ENCODE peak calls at places on chromosomes 1 and 21, in ten cellular contexts. C is midbrain; I is ELR; Z is stimulated activated CD8-positive, alpha-beta memory T cell treated with anti-CD3 and anti-CD28 coated beads, Interleukin-4, amount 100 ng/mL, for 1 hour; O is endothelial cell; E is GM13977; T is activated CD4-positive, CD25-positive, alpha-beta regulatory T cell; M is left ventricle myocardium inferior; R is foreskin fibroblast; N is HAP-1. W is an unnamed sample.

GRCh38 chr21:38402795-38403194 is 95.5 kb downstream of the ERG start:
- DNase-seq in C (no peak), I (no peak), Z (no peak), O (no peak), E (no peak), T (no peak), M (no peak), R (no peak), N (no peak), W (no peak)

GRCh38 chr21:44846485-44847260 is 26.8 kb downstream of the PTTG1IP start:
- DNase-seq in C (peak), I (peak), Z (no peak), O (no peak), E (peak), T (no peak), M (peak), R (peak), N (peak), W (peak)

GRCh38 chr21:37837381-37837780 is 78.9 kb downstream of the KCNJ6 start:
- DNase-seq in C (no peak), I (no peak), Z (no peak), O (no peak), E (no peak), T (no peak), M (no peak), R (no peak), N (no peak), W (no peak)

GRCh38 chr1:65044411-65044810 is 78.1 kb upstream of the JAK1 start:
- DNase-seq in C (no peak), I (no peak), Z (no peak), O (no peak), E (no peak), T (no peak), M (no peak), R (no peak), N (no peak), W (no peak)

GRCh38 chr21:36454079-36454478 is 25.8 kb downstream of the CLDN14 start:
- DNase-seq in C (no peak), I (no peak), Z (no peak), O (no peak), E (no peak), T (no peak), M (no peak), R (no peak), N (no peak), W (no peak)

GRCh38 chr1:237133921-237134320 is 91.9 kb downstream of the RYR2 start:
- DNase-seq in C (no peak), I (no peak), Z (no peak), O (no peak), E (no peak), T (no peak), M (no peak), R (no peak), N (no peak), W (no peak)

GRCh38 chr1:63124666-63125191 is 197.6 kb upstream of the FOXD3 start:
- DNase-seq in C (peak), I (peak), Z (no peak), O (no peak), E (peak), T (no peak), M (no peak), R (peak), N (no peak), W (peak)

GRCh38 chr1:89104687-89105086 is 21.2 kb downstream of the GBP2 start:
- DNase-seq in C (no peak), I (no peak), Z (no peak), O (no peak), E (no peak), T (no peak), M (no peak), R (no peak), N (no peak), W (no peak)

GRCh38 chr1:168923521-168924136 is 182.9 kb upstream of the ATP1B1 start:
- DNase-seq in C (no peak), I (no peak), Z (no peak), O (no peak), E (no peak), T (no peak), M (no peak), R (no peak), N (no peak), W (no peak)

GRCh38 chr1:24210195-24210627 is 23.1 kb upstream of the IFNLR1 start:
- DNase-seq in C (no peak), I (no peak), Z (no peak), O (no peak), E (no peak), T (no peak), M (no peak), R (no peak), N (no peak), W (no peak)

GRCh38 chr21:45544449-45545235 is 2.4 kb upstream of the SLC19A1 start:
- DNase-seq in C (no peak), I (no peak), Z (no peak), O (no peak), E (peak), T (no peak), M (peak), R (no peak), N (peak), W (no peak)

GRCh38 chr1:102790997-102791396 is 317.3 kb downstream of the COL11A1 start:
- DNase-seq in C (peak), I (peak), Z (no peak), O (no peak), E (no peak), T (no peak), M (no peak), R (no peak), N (no peak), W (peak)

GRCh38 chr1:203462878-203463277 is 12.7 kb upstream of the PRELP start:
- DNase-seq in C (no peak), I (peak), Z (no peak), O (no peak), E (no peak), T (no peak), M (no peak), R (peak), N (no peak), W (no peak)

W was measured in A673.